ENCODE peak calls at places on chromosomes 4 and X, in five cellular contexts. One of them, this sample, is unnamed.

GRCh38 chr4:118749347-118749988 is 64.3 kb downstream of the METTL14 start:
- DNase-seq in naive thymus-derived CD8-positive, alpha-beta T cell: no peak
- DNase-seq in NCI-H226: no peak
- DNase-seq in activated CD4-positive, alpha-beta T cell treated with anti-CD3 and anti-CD28 coated beads for 24 hours: no peak
- DNase-seq in stimulated activated CD4-positive, alpha-beta T cell treated with anti-CD3 and anti-CD28 coated beads, Interleukin-4, amount 100 ng/mL, for 24 hours: no peak
- DNase-seq in this sample: no peak

GRCh38 chr4:41427306-41427882 is 110.6 kb upstream of the LIMCH1 start:
- DNase-seq in NCI-H226: no peak
- DNase-seq in stimulated activated CD4-positive, alpha-beta T cell treated with anti-CD3 and anti-CD28 coated beads, Interleukin-4, amount 100 ng/mL, for 24 hours: no peak
- DNase-seq in naive thymus-derived CD8-positive, alpha-beta T cell: no peak
- DNase-seq in activated CD4-positive, alpha-beta T cell treated with anti-CD3 and anti-CD28 coated beads for 24 hours: no peak
- DNase-seq in this sample: no peak

GRCh38 chr4:170089743-170090666 is at the start of gene AADAT:
- DNase-seq in activated CD4-positive, alpha-beta T cell treated with anti-CD3 and anti-CD28 coated beads for 24 hours: no peak
- DNase-seq in NCI-H226: peak
- DNase-seq in stimulated activated CD4-positive, alpha-beta T cell treated with anti-CD3 and anti-CD28 coated beads, Interleukin-4, amount 100 ng/mL, for 24 hours: no peak
- DNase-seq in naive thymus-derived CD8-positive, alpha-beta T cell: no peak
- DNase-seq in this sample: peak

GRCh38 chr4:1405636-1406415 is 416 bp downstream of the NKX1-1 start:
- DNase-seq in naive thymus-derived CD8-positive, alpha-beta T cell: no peak
- DNase-seq in activated CD4-positive, alpha-beta T cell treated with anti-CD3 and anti-CD28 coated beads for 24 hours: no peak
- DNase-seq in NCI-H226: no peak
- DNase-seq in stimulated activated CD4-positive, alpha-beta T cell treated with anti-CD3 and anti-CD28 coated beads, Interleukin-4, amount 100 ng/mL, for 24 hours: no peak
- DNase-seq in this sample: no peak

GRCh38 chrX:104084063-104084462 is 8.0 kb upstream of the TMSB15C start:
- DNase-seq in naive thymus-derived CD8-positive, alpha-beta T cell: no peak
- DNase-seq in stimulated activated CD4-positive, alpha-beta T cell treated with anti-CD3 and anti-CD28 coated beads, Interleukin-4, amount 100 ng/mL, for 24 hours: no peak
- DNase-seq in activated CD4-positive, alpha-beta T cell treated with anti-CD3 and anti-CD28 coated beads for 24 hours: no peak
- DNase-seq in NCI-H226: no peak
- DNase-seq in this sample: no peak

GRCh38 chrX:121160987-121161386 is 113.6 kb downstream of the GLUD2 start:
- DNase-seq in stimulated activated CD4-positive, alpha-beta T cell treated with anti-CD3 and anti-CD28 coated beads, Interleukin-4, amount 100 ng/mL, for 24 hours: no peak
- DNase-seq in activated CD4-positive, alpha-beta T cell treated with anti-CD3 and anti-CD28 coated beads for 24 hours: no peak
- DNase-seq in NCI-H226: no peak
- DNase-seq in naive thymus-derived CD8-positive, alpha-beta T cell: no peak
- DNase-seq in this sample: no peak

GRCh38 chr4:16289872-16290554 is 63.7 kb upstream of the TAPT1 start:
- DNase-seq in stimulated activated CD4-positive, alpha-beta T cell treated with anti-CD3 and anti-CD28 coated beads, Interleukin-4, amount 100 ng/mL, for 24 hours: no peak
- DNase-seq in naive thymus-derived CD8-positive, alpha-beta T cell: no peak
- DNase-seq in NCI-H226: no peak
- DNase-seq in activated CD4-positive, alpha-beta T cell treated with anti-CD3 and anti-CD28 coated beads for 24 hours: no peak
- DNase-seq in this sample: peak

GRCh38 chrX:43000121-43000520 is 222.2 kb upstream of the PPP1R2C start:
- DNase-seq in activated CD4-positive, alpha-beta T cell treated with anti-CD3 and anti-CD28 coated beads for 24 hours: no peak
- DNase-seq in NCI-H226: no peak
- DNase-seq in stimulated activated CD4-positive, alpha-beta T cell treated with anti-CD3 and anti-CD28 coated beads, Interleukin-4, amount 100 ng/mL, for 24 hours: no peak
- DNase-seq in naive thymus-derived CD8-positive, alpha-beta T cell: no peak
- DNase-seq in this sample: no peak

GRCh38 chr4:141807501-141807900 is 171.1 kb downstream of the IL15 start:
- DNase-seq in naive thymus-derived CD8-positive, alpha-beta T cell: no peak
- DNase-seq in stimulated activated CD4-positive, alpha-beta T cell treated with anti-CD3 and anti-CD28 coated beads, Interleukin-4, amount 100 ng/mL, for 24 hours: no peak
- DNase-seq in NCI-H226: no peak
- DNase-seq in activated CD4-positive, alpha-beta T cell treated with anti-CD3 and anti-CD28 coated beads for 24 hours: no peak
- DNase-seq in this sample: no peak

GRCh38 chrX:14936561-14936960 is 63.3 kb downstream of the MOSPD2 start:
- DNase-seq in NCI-H226: peak
- DNase-seq in naive thymus-derived CD8-positive, alpha-beta T cell: no peak
- DNase-seq in activated CD4-positive, alpha-beta T cell treated with anti-CD3 and anti-CD28 coated beads for 24 hours: no peak
- DNase-seq in stimulated activated CD4-positive, alpha-beta T cell treated with anti-CD3 and anti-CD28 coated beads, Interleukin-4, amount 100 ng/mL, for 24 hours: no peak
- DNase-seq in this sample: peak

This sample was measured in HTR-8/SVneo.